ENCODE peak calls at places on chromosomes 13 and 19, in four cellular contexts. One of them, this sample, is unnamed. For H3K4me1 and H3K9me3, the result is how much of the 10 kb centered on the place peaks cover.

GRCh38 chr13:34223984-34224383 is 406.0 kb downstream of the RFC3 start:
- DNase-seq in tibial artery: no peak
- DNase-seq in breast epithelium: no peak
- DNase-seq in HCT116: no peak
- DNase-seq in this sample: no peak

GRCh38 chr19:18904334-18905057 is 8.5 kb upstream of the CERS1 start:
- DNase-seq in tibial artery: no peak
- DNase-seq in breast epithelium: no peak
- DNase-seq in HCT116: no peak
- DNase-seq in this sample: no peak

GRCh38 chr19:53959176-53959757 is 3.5 kb upstream of the CACNG8 start:
- DNase-seq in tibial artery: no peak
- DNase-seq in breast epithelium: no peak
- DNase-seq in HCT116: no peak
- DNase-seq in this sample: no peak

GRCh38 chr19:54201980-54202379 is 1.3 kb downstream of the RPS9 start:
- DNase-seq in tibial artery: no peak
- DNase-seq in breast epithelium: no peak
- DNase-seq in HCT116: no peak
- DNase-seq in this sample: no peak

GRCh38 chr13:44351505-44351854 is 22.1 kb upstream of the SERP2 start:
- DNase-seq in tibial artery: no peak
- DNase-seq in breast epithelium: no peak
- DNase-seq in HCT116: no peak
- DNase-seq in this sample: no peak

GRCh38 chr19:19064098-19064722 is 416 bp downstream of the SLC25A42 start:
- DNase-seq in tibial artery: no peak
- DNase-seq in breast epithelium: no peak
- DNase-seq in HCT116: no peak
- DNase-seq in this sample: no peak

GRCh38 chr19:38047641-38048040 is 140.6 kb downstream of the SIPA1L3 start:
- DNase-seq in tibial artery: no peak
- DNase-seq in breast epithelium: no peak
- DNase-seq in HCT116: no peak
- DNase-seq in this sample: peak

GRCh38 chr13:96492758-96493157 is 402.9 kb downstream of the HS6ST3 start:
- DNase-seq in tibial artery: no peak
- DNase-seq in breast epithelium: no peak
- DNase-seq in HCT116: no peak
- DNase-seq in this sample: no peak

GRCh38 chr19:5288347-5288739 is 52.3 kb downstream of the PTPRS start:
- DNase-seq in tibial artery: no peak
- DNase-seq in breast epithelium: no peak
- DNase-seq in HCT116: no peak
- DNase-seq in this sample: no peak

GRCh38 chr19:3175761-3176714 is 2.5 kb upstream of the S1PR4 start:
- DNase-seq in tibial artery: no peak
- DNase-seq in breast epithelium: no peak
- DNase-seq in HCT116: peak
- DNase-seq in this sample: peak

GRCh38 chr13:109331898-109332297 is 454.5 kb downstream of the IRS2 start:
- DNase-seq in tibial artery: no peak
- DNase-seq in breast epithelium: no peak
- DNase-seq in HCT116: no peak
- DNase-seq in this sample: no peak

GRCh38 chr19:34209726-34210125 is 37.4 kb downstream of the LSM14A start:
- DNase-seq in tibial artery: no peak
- DNase-seq in breast epithelium: no peak
- DNase-seq in HCT116: no peak
- DNase-seq in this sample: no peak

GRCh38 chr13:38166121-38166520 is 183.5 kb upstream of the UFM1 start:
- DNase-seq in tibial artery: no peak
- DNase-seq in breast epithelium: no peak
- DNase-seq in HCT116: no peak
- DNase-seq in this sample: no peak

GRCh38 chr19:12975221-12975756 is 5.9 kb downstream of the DAND5 start:
- DNase-seq in tibial artery: no peak
- DNase-seq in breast epithelium: no peak
- DNase-seq in HCT116: no peak
- DNase-seq in this sample: no peak

GRCh38 chr13:69389899-69390298 is 717.7 kb upstream of the ATXN8OS start:
- DNase-seq in tibial artery: no peak
- DNase-seq in breast epithelium: no peak
- DNase-seq in HCT116: no peak
- DNase-seq in this sample: no peak

GRCh38 chr13:95948646-95949045 is 104.6 kb downstream of the UGGT2 start:
- DNase-seq in tibial artery: no peak
- DNase-seq in breast epithelium: no peak
- DNase-seq in HCT116: no peak
- DNase-seq in this sample: no peak

GRCh38 chr13:68323106-68323505 is 1093.0 kb upstream of the PCDH9 start:
- DNase-seq in tibial artery: no peak
- DNase-seq in breast epithelium: no peak
- DNase-seq in HCT116: no peak
- DNase-seq in this sample: peak

GRCh38 chr13:48038763-48039162 is 1.2 kb downstream of the NUDT15 start:
- DNase-seq in tibial artery: no peak
- DNase-seq in breast epithelium: no peak
- DNase-seq in HCT116: no peak
- DNase-seq in this sample: no peak

GRCh38 chr13:51364404-51365008 is 25.0 kb downstream of the SERPINE3 start:
- DNase-seq in tibial artery: no peak
- DNase-seq in breast epithelium: no peak
- DNase-seq in HCT116: no peak
- DNase-seq in this sample: no peak

GRCh38 chr13:34523401-34523800 is 418.7 kb upstream of the NBEA start:
- DNase-seq in tibial artery: no peak
- DNase-seq in breast epithelium: no peak
- DNase-seq in HCT116: no peak
- DNase-seq in this sample: no peak

GRCh38 chr13:113786262-113786841 is 27.3 kb downstream of the TMEM255B start:
- DNase-seq in tibial artery: peak
- DNase-seq in breast epithelium: no peak
- DNase-seq in HCT116: no peak
- DNase-seq in this sample: no peak

GRCh38 chr13:19618925-19619324 is 14.5 kb upstream of the MPHOSPH8 start:
- DNase-seq in tibial artery: no peak
- DNase-seq in breast epithelium: no peak
- DNase-seq in HCT116: peak
- DNase-seq in this sample: no peak

GRCh38 chr13:69565334-69565733 is 542.3 kb upstream of the ATXN8OS start:
- DNase-seq in tibial artery: no peak
- DNase-seq in breast epithelium: no peak
- DNase-seq in HCT116: peak
- DNase-seq in this sample: no peak

GRCh38 chr19:33413868-33414666 is 40.6 kb downstream of the CEBPG start:
- DNase-seq in tibial artery: no peak
- DNase-seq in breast epithelium: no peak
- DNase-seq in HCT116: no peak
- DNase-seq in this sample: peak

GRCh38 chr19:5536337-5536894 is 31.3 kb downstream of the TINCR start:
- DNase-seq in tibial artery: no peak
- DNase-seq in breast epithelium: no peak
- DNase-seq in HCT116: peak
- DNase-seq in this sample: peak

GRCh38 chr19:1773173-1773572 is 19.9 kb downstream of the ONECUT3 start:
- DNase-seq in tibial artery: no peak
- DNase-seq in breast epithelium: no peak
- DNase-seq in HCT116: peak
- DNase-seq in this sample: no peak

GRCh38 chr13:77774181-77774580 is 76.7 kb downstream of the SLAIN1 start:
- DNase-seq in tibial artery: no peak
- DNase-seq in breast epithelium: no peak
- DNase-seq in HCT116: no peak
- DNase-seq in this sample: no peak

GRCh38 chr13:112942689-112943308 is 26.2 kb upstream of the MCF2L start:
- DNase-seq in tibial artery: peak
- DNase-seq in breast epithelium: peak
- DNase-seq in HCT116: peak
- DNase-seq in this sample: peak

GRCh38 chr13:50129923-50130685 is 114.9 kb downstream of the KCNRG start:
- DNase-seq in tibial artery: peak
- DNase-seq in breast epithelium: no peak
- DNase-seq in HCT116: no peak
- DNase-seq in this sample: peak

GRCh38 chr13:29575098-29575497 is 20.4 kb downstream of the SLC7A1 start:
- DNase-seq in tibial artery: no peak
- DNase-seq in breast epithelium: no peak
- DNase-seq in HCT116: no peak
- DNase-seq in this sample: no peak

GRCh38 chr19:42010245-42011126 is 16.5 kb upstream of the ATP1A3 start:
- DNase-seq in tibial artery: no peak
- DNase-seq in breast epithelium: no peak
- DNase-seq in HCT116: peak
- DNase-seq in this sample: no peak

GRCh38 chr13:100512422-100512821 is 76.2 kb downstream of the GGACT start:
- DNase-seq in tibial artery: no peak
- DNase-seq in breast epithelium: no peak
- DNase-seq in HCT116: peak
- DNase-seq in this sample: no peak

GRCh38 chr13:74047925-74048324 is 86.3 kb downstream of the KLF12 start:
- DNase-seq in tibial artery: no peak
- DNase-seq in breast epithelium: no peak
- DNase-seq in HCT116: peak
- DNase-seq in this sample: no peak

GRCh38 chr19:10552596-10553053 is 8.9 kb downstream of the ATG4D start:
- DNase-seq in tibial artery: no peak
- DNase-seq in breast epithelium: no peak
- DNase-seq in HCT116: no peak
- DNase-seq in this sample: no peak

GRCh38 chr19:41888926-41889325 is 5.9 kb downstream of the ARHGEF1 start:
- DNase-seq in tibial artery: no peak
- DNase-seq in breast epithelium: no peak
- DNase-seq in HCT116: no peak
- DNase-seq in this sample: peak

GRCh38 chr13:35990196-35990595 is 141.0 kb downstream of the DCLK1 start:
- DNase-seq in tibial artery: no peak
- DNase-seq in breast epithelium: no peak
- DNase-seq in HCT116: no peak
- DNase-seq in this sample: no peak
- H3K4me1 ChIP-seq in tibial artery: under half
- H3K4me1 ChIP-seq in breast epithelium: under half
- H3K4me1 ChIP-seq in HCT116: under half
- H3K4me1 ChIP-seq in this sample: under half

GRCh38 chr19:51746731-51747130 is 4.9 kb downstream of the FPR1 start:
- DNase-seq in tibial artery: no peak
- DNase-seq in breast epithelium: no peak
- DNase-seq in HCT116: no peak
- DNase-seq in this sample: no peak
- H3K4me3 ChIP-seq in tibial artery: no peak
- H3K4me3 ChIP-seq in breast epithelium: no peak
- H3K4me3 ChIP-seq in HCT116: no peak
- H3K4me3 ChIP-seq in this sample: no peak

GRCh38 chr13:111557921-111558699 is 237.7 kb downstream of the TEX29 start:
- DNase-seq in tibial artery: no peak
- DNase-seq in breast epithelium: no peak
- DNase-seq in HCT116: no peak
- DNase-seq in this sample: no peak

GRCh38 chr13:111555268-111555633 is 234.8 kb downstream of the TEX29 start:
- DNase-seq in tibial artery: no peak
- DNase-seq in breast epithelium: no peak
- DNase-seq in HCT116: no peak
- DNase-seq in this sample: no peak

GRCh38 chr13:111554539-111555267 is 234.3 kb downstream of the TEX29 start:
- DNase-seq in tibial artery: no peak
- DNase-seq in breast epithelium: no peak
- DNase-seq in HCT116: no peak
- DNase-seq in this sample: no peak

GRCh38 chr13:111555906-111556305 is 235.5 kb downstream of the TEX29 start:
- DNase-seq in tibial artery: no peak
- DNase-seq in breast epithelium: no peak
- DNase-seq in HCT116: no peak
- DNase-seq in this sample: no peak

DNA sequence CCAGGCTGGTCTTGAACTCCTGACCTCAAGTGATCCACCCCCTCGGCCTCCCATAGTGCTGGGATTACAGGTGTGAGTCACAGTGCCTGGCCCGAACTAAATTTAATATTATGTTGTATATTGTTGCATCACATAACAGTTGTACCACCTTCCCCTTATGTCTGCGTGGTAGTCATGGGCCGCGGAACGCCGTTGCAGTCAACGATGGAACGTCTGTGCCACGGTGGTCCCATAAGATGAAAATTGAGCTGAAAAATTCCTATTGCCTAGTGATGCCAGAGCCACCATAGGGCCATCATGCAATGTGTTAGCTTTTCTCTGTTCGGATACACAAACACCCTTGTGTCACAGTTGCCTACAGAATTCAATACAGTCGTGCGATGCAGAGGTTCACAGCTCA is 236.1 kb downstream of the TEX29 start:
- DNase-seq in tibial artery: no peak
- DNase-seq in breast epithelium: no peak
- DNase-seq in HCT116: no peak
- DNase-seq in this sample: no peak
- H3K9me3 ChIP-seq in tibial artery: under half
- H3K9me3 ChIP-seq in breast epithelium: under half
- H3K9me3 ChIP-seq in HCT116: under half
- H3K9me3 ChIP-seq in this sample: under half

DNA sequence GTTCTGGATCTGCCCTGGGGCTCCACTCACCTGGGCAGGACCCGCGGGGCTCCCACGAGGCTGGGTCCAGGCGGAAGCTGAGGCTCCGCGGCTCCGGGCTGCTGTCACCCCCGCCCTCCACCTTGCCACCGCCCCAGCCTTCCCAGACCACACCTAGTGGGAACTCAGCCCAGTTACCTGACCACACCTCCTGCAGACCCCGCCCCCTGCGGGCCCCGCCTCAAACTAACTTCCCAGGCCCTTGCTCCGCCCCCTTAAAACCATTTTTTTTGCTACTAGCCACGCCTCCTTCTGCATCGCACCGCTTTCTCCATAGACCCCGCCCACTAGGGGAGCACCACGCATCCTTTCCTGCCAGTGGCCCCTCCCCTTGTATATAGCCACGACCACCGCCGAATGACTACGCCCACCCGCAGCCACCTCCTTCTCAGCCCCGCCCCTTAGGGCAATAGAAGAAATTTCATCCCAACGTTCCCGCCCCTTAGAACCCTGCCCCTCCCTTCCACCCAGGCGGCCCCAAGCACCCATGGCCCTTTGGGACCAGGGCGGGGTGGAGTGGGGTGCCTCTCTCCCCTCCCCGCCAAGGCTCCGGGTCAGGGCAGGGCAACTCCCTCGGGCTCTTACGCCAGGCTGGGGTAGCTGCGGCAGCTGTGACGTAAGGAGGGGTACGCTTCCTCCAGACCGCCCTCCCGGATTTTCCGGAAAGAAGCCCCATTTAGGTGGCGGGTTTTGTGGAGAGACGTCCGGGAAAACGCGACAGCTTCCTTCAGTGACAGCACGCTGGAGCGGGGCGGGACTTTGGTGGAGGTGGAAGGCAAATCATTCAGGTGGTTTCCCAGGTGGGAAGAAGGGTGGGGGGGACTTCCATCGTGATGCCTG is at the start of gene SH2D3A:
- DNase-seq in tibial artery: no peak
- DNase-seq in breast epithelium: peak
- DNase-seq in HCT116: peak
- DNase-seq in this sample: peak
- H3K4me1 ChIP-seq in tibial artery: under half
- H3K4me1 ChIP-seq in breast epithelium: under half
- H3K4me1 ChIP-seq in HCT116: half or more
- H3K4me1 ChIP-seq in this sample: under half